ENCODE peak calls at places on chromosomes 11 and 22, in six cellular contexts. A, R, Z, L, F and B are unnamed samples.

GRCh38 chr22:47276219-47276843 is 513.9 kb downstream of the TBC1D22A start:
- DNase-seq in R (no peak), Z (no peak), L (no peak), F (no peak), A (no peak), B (no peak)

GRCh38 chr11:109795234-109795633 is 298.0 kb upstream of the ZC3H12C start:
- DNase-seq in R (no peak), L (no peak), Z (peak), F (no peak), A (no peak), B (peak)

GRCh38 chr11:115695677-115696451 is 191.6 kb upstream of the CADM1 start:
- DNase-seq in A (no peak), L (no peak), R (no peak), Z (no peak), F (no peak), B (no peak)

GRCh38 chr22:37303821-37304274 is 21.5 kb downstream of the CYTH4 start:
- DNase-seq in A (no peak), Z (peak), L (peak), F (no peak), R (peak), B (peak)

GRCh38 chr22:27219036-27219435 is 561.6 kb downstream of the MIAT start:
- DNase-seq in Z (no peak), L (no peak), F (no peak), R (no peak), A (no peak), B (no peak)

GRCh38 chr11:73787051-73787642 is 527 bp upstream of the MRPL48 start:
- DNase-seq in A (peak), L (no peak), F (no peak), Z (no peak), R (no peak), B (no peak)

GRCh38 chr11:108895579-108896480 is 231.0 kb downstream of the DDX10 start:
- DNase-seq in R (no peak), A (no peak), L (peak), F (peak), Z (no peak), B (peak)

GRCh38 chr22:39946571-39947407 is 13.4 kb upstream of the TMA7B start:
- DNase-seq in A (peak), Z (no peak), F (peak), R (no peak), L (no peak), B (no peak)

GRCh38 chr11:75523811-75524401 is 1.8 kb downstream of the GDPD5 start:
- DNase-seq in Z (no peak), A (no peak), R (no peak), L (no peak), F (peak), B (no peak)

GRCh38 chr22:21796863-21797262 is 61.3 kb upstream of the YPEL1 start:
- DNase-seq in Z (no peak), R (no peak), A (no peak), L (no peak), F (no peak), B (no peak)

GRCh38 chr11:8329961-8330361 is 66.3 kb upstream of the LMO1 start:
- DNase-seq in L (no peak), A (no peak), R (no peak), Z (no peak), F (no peak), B (no peak)

GRCh38 chr11:58845342-58845741 is 838 bp upstream of the GLYATL2 start:
- DNase-seq in F (no peak), R (no peak), L (no peak), Z (no peak), A (no peak), B (no peak)

GRCh38 chr11:62401781-62402180 is 17.1 kb upstream of the SCGB1A1 start:
- DNase-seq in A (no peak), L (no peak), Z (no peak), F (no peak), R (no peak), B (no peak)